ENCODE peak calls at places on chromosomes 1 and 21, in five cellular contexts. U is CD4-positive, alpha-beta T cell; C is COR-L47; X is Daoy; D is neural crest cell. P is an unnamed sample.

GRCh38 chr1:216221260-216221700 is 202.0 kb downstream of the USH2A start:
- DNase-seq in U (no peak), C (peak), X (peak), D (peak), P (peak)

GRCh38 chr1:103569493-103569892 is 1.9 kb upstream of the AMY2B start:
- DNase-seq in U (no peak), C (no peak), X (no peak), D (no peak), P (no peak)

GRCh38 chr21:14262039-14262438 is 46.1 kb downstream of the RBM11 start:
- DNase-seq in U (no peak), C (no peak), X (no peak), D (no peak), P (no peak)

GRCh38 chr1:14118691-14119485 is 418.9 kb downstream of the PRDM2 start:
- DNase-seq in U (no peak), C (no peak), X (no peak), D (no peak), P (no peak)

GRCh38 chr1:157505481-157506272 is 46.6 kb downstream of the FCRL5 start:
- DNase-seq in U (peak), C (peak), X (peak), D (peak), P (peak)

GRCh38 chr1:63902844-63903589 is 129.2 kb downstream of the ROR1 start:
- DNase-seq in U (no peak), C (no peak), X (peak), D (no peak), P (peak)

GRCh38 chr1:243286409-243287127 is 30.7 kb downstream of the SDCCAG8 start:
- DNase-seq in U (no peak), C (no peak), X (peak), D (no peak), P (peak)

GRCh38 chr1:6350416-6351088 is 43.0 kb downstream of the ACOT7 start:
- DNase-seq in U (no peak), C (no peak), X (no peak), D (no peak), P (no peak)

GRCh38 chr1:24768873-24769605 is 23.8 kb downstream of the CLIC4 start:
- DNase-seq in U (no peak), C (no peak), X (no peak), D (no peak), P (no peak)

GRCh38 chr1:200038987-200039848 is 11.7 kb downstream of the NR5A2 start:
- DNase-seq in U (no peak), C (peak), X (peak), D (no peak), P (peak)

GRCh38 chr1:89516055-89516454 is 8.6 kb upstream of the LRRC8B start:
- DNase-seq in U (no peak), C (no peak), X (peak), D (no peak), P (peak)

GRCh38 chr21:44370027-44370735 is 16.8 kb downstream of the TRPM2 start:
- DNase-seq in U (no peak), C (peak), X (peak), D (peak), P (peak)

GRCh38 chr1:226787638-226788037 is 48.6 kb upstream of the ITPKB start:
- DNase-seq in U (no peak), C (no peak), X (no peak), D (no peak), P (no peak)

GRCh38 chr1:232416026-232416568 is 213.8 kb downstream of the SIPA1L2 start:
- DNase-seq in U (no peak), C (no peak), X (peak), D (no peak), P (peak)

GRCh38 chr1:209641216-209642181 is 10.7 kb downstream of the LAMB3 start:
- DNase-seq in U (no peak), C (no peak), X (no peak), D (no peak), P (no peak)

GRCh38 chr1:98289296-98289695 is 368.5 kb upstream of the DPYD start:
- DNase-seq in U (no peak), C (no peak), X (no peak), D (no peak), P (no peak)

GRCh38 chr1:9588551-9589143 is at the start of gene TMEM201:
- DNase-seq in U (peak), C (peak), X (peak), D (peak), P (peak)

GRCh38 chr1:160374291-160374690 is 7.4 kb downstream of the NHLH1 start:
- DNase-seq in U (no peak), C (no peak), X (no peak), D (no peak), P (no peak)

GRCh38 chr1:223702735-223703667 is 9.3 kb upstream of the CAPN2 start:
- DNase-seq in U (no peak), C (no peak), X (peak), D (no peak), P (no peak)

GRCh38 chr1:95953005-95953404 is 719.0 kb downstream of the RWDD3 start:
- DNase-seq in U (no peak), C (peak), X (no peak), D (no peak), P (no peak)

GRCh38 chr1:198391666-198392065 is 148.8 kb downstream of the ATP6V1G3 start:
- DNase-seq in U (no peak), C (no peak), X (no peak), D (no peak), P (no peak)

GRCh38 chr1:15246960-15247614 is at the start of gene FHAD1:
- DNase-seq in U (peak), C (peak), X (peak), D (peak), P (peak)

GRCh38 chr21:31874817-31875216 is 2.0 kb downstream of the HUNK start:
- DNase-seq in U (no peak), C (no peak), X (peak), D (no peak), P (no peak)

GRCh38 chr1:204945565-204945977 is 74.9 kb downstream of the NFASC start:
- DNase-seq in U (no peak), C (no peak), X (no peak), D (no peak), P (no peak)

GRCh38 chr1:20366076-20366765 is 75.5 kb downstream of the VWA5B1 start:
- DNase-seq in U (no peak), C (peak), X (no peak), D (no peak), P (no peak)

GRCh38 chr1:1024421-1025415 is 4.8 kb downstream of the AGRN start:
- DNase-seq in U (no peak), C (no peak), X (peak), D (no peak), P (peak)

GRCh38 chr1:19429611-19430010 is 55.7 kb downstream of the CAPZB start:
- DNase-seq in U (no peak), C (peak), X (peak), D (no peak), P (peak)

GRCh38 chr21:34668803-34669148 is at the start of gene CLIC6:
- DNase-seq in U (no peak), C (no peak), X (no peak), D (no peak), P (no peak)

GRCh38 chr21:43597052-43597451 is 62.2 kb downstream of the HSF2BP start:
- DNase-seq in U (no peak), C (no peak), X (peak), D (no peak), P (peak)

GRCh38 chr1:12643079-12643478 is 806 bp upstream of the AADACL4 start:
- DNase-seq in U (no peak), C (no peak), X (no peak), D (no peak), P (no peak)

GRCh38 chr21:34845521-34846213 is 176.9 kb downstream of the CLIC6 start:
- DNase-seq in U (no peak), C (no peak), X (peak), D (no peak), P (peak)

P was measured in dermis blood vessel endothelial cell.